ENCODE peak calls at places on chromosomes 5 and 9, in eight cellular contexts. One of them, this sample, is unnamed.

GRCh38 chr5:16784843-16785791 is 151.0 kb downstream of the MYO10 start:
- DNase-seq in adipocyte: no peak
- DNase-seq in heart right ventricle: no peak
- DNase-seq in colonic mucosa: no peak
- DNase-seq in omental fat pad: no peak
- DNase-seq in nephron progenitor cell: no peak
- DNase-seq in occipital lobe: peak
- DNase-seq in fibroblast of gingiva: no peak
- DNase-seq in this sample: no peak

GRCh38 chr9:68747043-68747533 is 42.0 kb downstream of the PIP5K1B start:
- DNase-seq in adipocyte: no peak
- DNase-seq in heart right ventricle: no peak
- DNase-seq in colonic mucosa: no peak
- DNase-seq in omental fat pad: no peak
- DNase-seq in nephron progenitor cell: no peak
- DNase-seq in occipital lobe: no peak
- DNase-seq in fibroblast of gingiva: no peak
- DNase-seq in this sample: no peak

GRCh38 chr5:35803221-35803651 is 53.5 kb upstream of the IL7R start:
- DNase-seq in adipocyte: peak
- DNase-seq in heart right ventricle: no peak
- DNase-seq in colonic mucosa: no peak
- DNase-seq in omental fat pad: no peak
- DNase-seq in nephron progenitor cell: peak
- DNase-seq in occipital lobe: peak
- DNase-seq in fibroblast of gingiva: peak
- DNase-seq in this sample: no peak

GRCh38 chr5:165209101-165209727 is 1703.8 kb downstream of the MAT2B start:
- DNase-seq in adipocyte: peak
- DNase-seq in heart right ventricle: no peak
- DNase-seq in colonic mucosa: no peak
- DNase-seq in omental fat pad: no peak
- DNase-seq in nephron progenitor cell: peak
- DNase-seq in occipital lobe: no peak
- DNase-seq in fibroblast of gingiva: peak
- DNase-seq in this sample: no peak

GRCh38 chr9:121073038-121073437 is 1.7 kb upstream of the CNTRL start:
- DNase-seq in adipocyte: peak
- DNase-seq in heart right ventricle: peak
- DNase-seq in colonic mucosa: peak
- DNase-seq in omental fat pad: no peak
- DNase-seq in nephron progenitor cell: no peak
- DNase-seq in occipital lobe: peak
- DNase-seq in fibroblast of gingiva: peak
- DNase-seq in this sample: no peak

GRCh38 chr5:147957906-147958305 is 51.6 kb upstream of the C5orf46 start:
- DNase-seq in adipocyte: no peak
- DNase-seq in heart right ventricle: no peak
- DNase-seq in colonic mucosa: no peak
- DNase-seq in omental fat pad: no peak
- DNase-seq in nephron progenitor cell: no peak
- DNase-seq in occipital lobe: no peak
- DNase-seq in fibroblast of gingiva: no peak
- DNase-seq in this sample: no peak

GRCh38 chr5:60455589-60455988 is 244.4 kb downstream of the DEPDC1B start:
- DNase-seq in adipocyte: no peak
- DNase-seq in heart right ventricle: no peak
- DNase-seq in colonic mucosa: no peak
- DNase-seq in omental fat pad: no peak
- DNase-seq in nephron progenitor cell: no peak
- DNase-seq in occipital lobe: no peak
- DNase-seq in fibroblast of gingiva: no peak
- DNase-seq in this sample: no peak

GRCh38 chr5:83031391-83031790 is 45.8 kb downstream of the TMEM167A start:
- DNase-seq in adipocyte: peak
- DNase-seq in heart right ventricle: no peak
- DNase-seq in colonic mucosa: no peak
- DNase-seq in omental fat pad: no peak
- DNase-seq in nephron progenitor cell: no peak
- DNase-seq in occipital lobe: no peak
- DNase-seq in fibroblast of gingiva: peak
- DNase-seq in this sample: no peak

GRCh38 chr5:175520321-175520720 is 42.0 kb downstream of the SFXN1 start:
- DNase-seq in adipocyte: no peak
- DNase-seq in heart right ventricle: no peak
- DNase-seq in colonic mucosa: no peak
- DNase-seq in omental fat pad: no peak
- DNase-seq in nephron progenitor cell: no peak
- DNase-seq in occipital lobe: no peak
- DNase-seq in fibroblast of gingiva: no peak
- DNase-seq in this sample: no peak

GRCh38 chr9:107144475-107144874 is 138.6 kb upstream of the RAD23B start:
- DNase-seq in adipocyte: no peak
- DNase-seq in heart right ventricle: no peak
- DNase-seq in colonic mucosa: no peak
- DNase-seq in omental fat pad: no peak
- DNase-seq in nephron progenitor cell: no peak
- DNase-seq in occipital lobe: no peak
- DNase-seq in fibroblast of gingiva: no peak
- DNase-seq in this sample: no peak

GRCh38 chr5:115812372-115812771 is 4.1 kb downstream of the CDO1 start:
- DNase-seq in adipocyte: no peak
- DNase-seq in heart right ventricle: no peak
- DNase-seq in colonic mucosa: no peak
- DNase-seq in omental fat pad: no peak
- DNase-seq in nephron progenitor cell: no peak
- DNase-seq in occipital lobe: no peak
- DNase-seq in fibroblast of gingiva: no peak
- DNase-seq in this sample: no peak

GRCh38 chr5:53411388-53411787 is 69.0 kb upstream of the FST start:
- DNase-seq in adipocyte: no peak
- DNase-seq in heart right ventricle: no peak
- DNase-seq in colonic mucosa: no peak
- DNase-seq in omental fat pad: no peak
- DNase-seq in nephron progenitor cell: no peak
- DNase-seq in occipital lobe: no peak
- DNase-seq in fibroblast of gingiva: no peak
- DNase-seq in this sample: no peak

GRCh38 chr5:126624534-126624933 is 23.8 kb downstream of the PHAX start:
- DNase-seq in adipocyte: peak
- DNase-seq in heart right ventricle: no peak
- DNase-seq in colonic mucosa: no peak
- DNase-seq in omental fat pad: no peak
- DNase-seq in nephron progenitor cell: no peak
- DNase-seq in occipital lobe: no peak
- DNase-seq in fibroblast of gingiva: peak
- DNase-seq in this sample: no peak

GRCh38 chr5:35009059-35009458 is 38.7 kb downstream of the AGXT2 start:
- DNase-seq in adipocyte: no peak
- DNase-seq in heart right ventricle: no peak
- DNase-seq in colonic mucosa: no peak
- DNase-seq in omental fat pad: no peak
- DNase-seq in nephron progenitor cell: no peak
- DNase-seq in occipital lobe: no peak
- DNase-seq in fibroblast of gingiva: no peak
- DNase-seq in this sample: no peak

GRCh38 chr5:127011151-127011550 is 19.2 kb downstream of the MARCHF3 start:
- DNase-seq in adipocyte: peak
- DNase-seq in heart right ventricle: no peak
- DNase-seq in colonic mucosa: no peak
- DNase-seq in omental fat pad: no peak
- DNase-seq in nephron progenitor cell: no peak
- DNase-seq in occipital lobe: no peak
- DNase-seq in fibroblast of gingiva: peak
- DNase-seq in this sample: no peak

GRCh38 chr5:1555011-1555807 is 31.4 kb upstream of the LPCAT1 start:
- DNase-seq in adipocyte: peak
- DNase-seq in heart right ventricle: no peak
- DNase-seq in colonic mucosa: peak
- DNase-seq in omental fat pad: no peak
- DNase-seq in nephron progenitor cell: no peak
- DNase-seq in occipital lobe: no peak
- DNase-seq in fibroblast of gingiva: peak
- DNase-seq in this sample: peak